ENCODE peak calls at places on chromosomes 16 and 17, in six cellular contexts. I is SK-MEL-5; S is EH; X is endothelial cell; D is effector CD4-positive, alpha-beta T cell; N is mesothelial cell of epicardium. A is an unnamed sample.

GRCh38 chr16:83936581-83937165 is 16.4 kb upstream of the OSGIN1 start:
- DNase-seq in N (no peak), D (no peak), I (no peak), S (no peak), X (no peak), A (no peak)

GRCh38 chr17:31538080-31538762 is 146.7 kb downstream of the RAB11FIP4 start:
- DNase-seq in S (no peak), I (no peak), D (no peak), N (no peak), X (no peak), A (no peak)

GRCh38 chr17:82647593-82648164 is 565 bp downstream of the WDR45B start:
- DNase-seq in D (peak; percentile 46), X (peak; percentile 51), N (peak; percentile 54), S (peak; percentile 35), I (peak; percentile 8), A (no peak)

GRCh38 chr17:46727572-46728348 is 90.7 kb downstream of the WNT3 start:
- DNase-seq in N (no peak), S (peak; percentile 89), D (no peak), I (no peak), X (no peak), A (peak; percentile 76)

GRCh38 chr16:14449790-14450463 is 180.1 kb downstream of the PARN start:
- DNase-seq in N (no peak), S (peak; percentile 43), I (no peak), X (no peak), D (no peak), A (no peak)

GRCh38 chr17:17146791-17147406 is 59.2 kb downstream of the PLD6 start:
- DNase-seq in N (no peak), X (no peak), S (no peak), D (no peak), I (peak; percentile 27), A (no peak)

GRCh38 chr17:80428363-80428762 is 13.4 kb downstream of the ENDOV start:
- DNase-seq in N (no peak), D (no peak), S (no peak), X (no peak), I (no peak), A (no peak)

GRCh38 chr16:20729141-20729540 is 12.5 kb downstream of the THUMPD1 start:
- DNase-seq in D (no peak), X (no peak), N (no peak), I (no peak), S (no peak), A (no peak)

GRCh38 chr16:49857423-49858181 is 1.7 kb upstream of the ZNF423 start:
- DNase-seq in S (peak; percentile 20), X (peak; percentile 74), D (no peak), I (peak; percentile 62), N (peak; percentile 68), A (no peak)

GRCh38 chr17:7557825-7558543 is 566 bp upstream of the TNFSF13 start:
- DNase-seq in X (peak; percentile 66), N (no peak), D (no peak), I (no peak), S (peak; percentile 52), A (no peak)

GRCh38 chr17:79338142-79338541 is 263.5 kb downstream of the ENGASE start:
- DNase-seq in D (no peak), I (no peak), X (peak; percentile 30), N (no peak), S (no peak), A (no peak)

GRCh38 chr16:86598607-86599318 is 20.4 kb downstream of the FOXL1 start:
- DNase-seq in N (no peak), S (peak; percentile 80), X (no peak), I (no peak), D (no peak), A (no peak)

GRCh38 chr17:76714822-76715461 is 4.2 kb upstream of the MXRA7 start:
- DNase-seq in S (peak; percentile 62), D (peak; percentile 79), I (peak; percentile 82), N (peak; percentile 87), X (peak; percentile 77), A (no peak)

GRCh38 chr17:75642221-75643032 is 9.2 kb downstream of the SMIM5 start:
- DNase-seq in X (no peak), N (no peak), I (no peak), D (no peak), S (no peak), A (no peak)